ENCODE peak calls at places on chromosomes 16 and 17, in four cellular contexts. D is dorsolateral prefrontal cortex, H is aorta, R is renal cortical epithelial cell. A is an unnamed sample.

GRCh38 chr17:59844884-59845594 is 47.7 kb downstream of the TUBD1 start:
- DNase-seq in D (no peak), H (peak), R (peak), A (no peak)

GRCh38 chr17:41723801-41724475 is 10.5 kb downstream of the HAP1 start:
- DNase-seq in D (no peak), H (no peak), R (no peak), A (no peak)

GRCh38 chr16:51391798-51392511 is 240.9 kb upstream of the SALL1 start:
- DNase-seq in D (no peak), H (no peak), R (no peak), A (no peak)

GRCh38 chr16:19691161-19691850 is 26.7 kb downstream of the KNOP1 start:
- DNase-seq in D (peak), H (no peak), R (no peak), A (peak)

GRCh38 chr16:10926094-10926493 is 16.2 kb downstream of the DEXI start:
- DNase-seq in D (no peak), H (no peak), R (no peak), A (no peak)

GRCh38 chr17:38606646-38607611 is 1.2 kb upstream of the SRCIN1 start:
- DNase-seq in D (peak), H (no peak), R (no peak), A (peak)

GRCh38 chr16:77191259-77191969 is 424 bp downstream of the MON1B start:
- DNase-seq in D (no peak), H (peak), R (no peak), A (peak)

GRCh38 chr17:68424861-68425260 is 32.4 kb downstream of the WIPI1 start:
- DNase-seq in D (peak), H (no peak), R (no peak), A (no peak)

GRCh38 chr17:52376137-52376536 is 217.6 kb upstream of the CA10 start:
- DNase-seq in D (no peak), H (no peak), R (no peak), A (no peak)

GRCh38 chr17:4074831-4075495 is 67.9 kb downstream of the ZZEF1 start:
- DNase-seq in D (no peak), H (no peak), R (peak), A (no peak)

GRCh38 chr16:893360-893759 is 77.4 kb downstream of the LMF1 start:
- DNase-seq in D (no peak), H (no peak), R (no peak), A (no peak)

GRCh38 chr16:84156342-84156784 is 11.3 kb downstream of the DNAAF1 start:
- DNase-seq in D (no peak), H (no peak), R (peak), A (no peak)

GRCh38 chr17:72618018-72618509 is 474.4 kb downstream of the SLC39A11 start:
- DNase-seq in D (no peak), H (no peak), R (peak), A (no peak)

GRCh38 chr17:30600830-30601494 is 123.8 kb downstream of the GOSR1 start:
- DNase-seq in D (no peak), H (no peak), R (peak), A (peak)

GRCh38 chr17:74337834-74338500 is 11.9 kb downstream of the KIF19 start:
- DNase-seq in D (peak), H (no peak), R (no peak), A (peak)

GRCh38 chr16:6267682-6268081 is 1065.0 kb upstream of the RBFOX1 start:
- DNase-seq in D (no peak), H (no peak), R (no peak), A (no peak)

GRCh38 chr17:67151717-67152116 is 93.3 kb downstream of the HELZ start:
- DNase-seq in D (no peak), H (no peak), R (peak), A (no peak)

GRCh38 chr16:3045758-3046505 is 429 bp upstream of the MMP25 start:
- DNase-seq in D (no peak), H (no peak), R (no peak), A (no peak)

GRCh38 chr17:33451221-33451620 is 158.1 kb upstream of the ASIC2 start:
- DNase-seq in D (no peak), H (no peak), R (peak), A (no peak)

GRCh38 chr17:39791296-39791992 is 53.7 kb downstream of the GRB7 start:
- DNase-seq in D (no peak), H (no peak), R (no peak), A (no peak)

GRCh38 chr17:4389079-4389478 is 22.6 kb upstream of the UBE2G1 start:
- DNase-seq in D (no peak), H (no peak), R (no peak), A (no peak)

A was measured in substantia nigra.